ENCODE peak calls at places on chromosomes 12 and 14, in five cellular contexts. U is naive thymus-derived CD8-positive, alpha-beta T cell; P is IMR-90; X is stimulated activated CD4-positive, alpha-beta T cell treated with anti-CD3 and anti-CD28 coated beads, Interleukin-1b, Interleukin-23, amount 100 ng/mL, for 48 hours; O is NCI-H524. G is an unnamed sample.

GRCh38 chr12:22066235-22066765 is 20.3 kb downstream of the CMAS start:
- DNase-seq in U (no peak), P (no peak), X (no peak), O (no peak), G (no peak)

GRCh38 chr14:52069617-52070431 is 965 bp upstream of the NID2 start:
- DNase-seq in U (no peak), P (peak), X (no peak), O (no peak), G (peak)

GRCh38 chr14:76394569-76394968 is 18.6 kb downstream of the ESRRB start:
- DNase-seq in U (no peak), P (no peak), X (no peak), O (no peak), G (no peak)

GRCh38 chr12:53499261-53500118 is at the start of gene MAP3K12:
- DNase-seq in U (peak), P (peak), X (peak), O (peak), G (peak)

GRCh38 chr12:54059668-54060067 is 6.0 kb downstream of the HOXC4 start:
- DNase-seq in U (no peak), P (no peak), X (no peak), O (no peak), G (no peak)

GRCh38 chr14:91187271-91187670 is 57.2 kb downstream of the GPR68 start:
- DNase-seq in U (no peak), P (no peak), X (no peak), O (no peak), G (no peak)

GRCh38 chr12:131845121-131845520 is 16.9 kb downstream of the MMP17 start:
- DNase-seq in U (no peak), P (no peak), X (no peak), O (no peak), G (peak)

GRCh38 chr12:110592078-110592477 is 9.0 kb upstream of the PPTC7 start:
- DNase-seq in U (no peak), P (no peak), X (no peak), O (no peak), G (no peak)

GRCh38 chr14:36657409-36658090 is 4.1 kb upstream of the PAX9 start:
- DNase-seq in U (no peak), P (no peak), X (no peak), O (peak), G (peak)

GRCh38 chr12:78062781-78063180 is 232.1 kb downstream of the NAV3 start:
- DNase-seq in U (no peak), P (peak), X (no peak), O (no peak), G (peak)

GRCh38 chr14:98994571-98994970 is 277.4 kb downstream of the BCL11B start:
- DNase-seq in U (no peak), P (no peak), X (no peak), O (no peak), G (no peak)

G was measured in NCI-H69.